ENCODE peak calls at places on chromosomes 12 and 14, in six cellular contexts. F is heart right ventricle, P is stomach, N is psoas muscle, R is H9, J is GM23248. H is an unnamed sample. For H3K27me3, the result is how much of the 10 kb centered on the place peaks cover.

GRCh38 chr14:80572666-80573065 is 361.4 kb upstream of the DIO2 start:
- DNase-seq in F (no peak), J (no peak), N (no peak), P (no peak), R (no peak), H (no peak)

GRCh38 chr14:25381498-25381897 is 331.6 kb upstream of the STXBP6 start:
- DNase-seq in N (no peak), R (no peak), J (peak), F (no peak), P (no peak), H (no peak)

GRCh38 chr12:71438670-71439361 is 782 bp upstream of the LGR5 start:
- DNase-seq in R (peak), P (no peak), N (no peak), J (peak), F (no peak), H (no peak)

GRCh38 chr14:22131749-22132476 is 457.1 kb downstream of the DAD1 start:
- DNase-seq in P (no peak), R (peak), N (no peak), J (no peak), F (no peak), H (no peak)

GRCh38 chr12:130704606-130705005 is 11.5 kb downstream of the RIMBP2 start:
- DNase-seq in R (peak), P (no peak), J (no peak), F (no peak), N (no peak), H (no peak)

GRCh38 chr14:99645545-99646505 is 896 bp downstream of the HHIPL1 start:
- DNase-seq in F (no peak), N (no peak), R (no peak), P (no peak), J (no peak), H (no peak)

GRCh38 chr14:104894331-104895206 is 29.5 kb downstream of the CEP170B start:
- DNase-seq in F (peak), J (no peak), R (no peak), N (peak), P (peak), H (no peak)

GRCh38 chr14:68957688-68958248 is 21.3 kb downstream of the ACTN1 start:
- DNase-seq in R (no peak), J (no peak), N (no peak), P (no peak), F (no peak), H (no peak)

GRCh38 chr14:94451091-94451751 is 1.4 kb downstream of the SERPINA11 start:
- DNase-seq in N (no peak), R (peak), F (no peak), P (no peak), J (no peak), H (no peak)

GRCh38 chr14:68621400-68622365 is 171.2 kb downstream of the ZFP36L1 start:
- DNase-seq in P (no peak), F (peak), J (peak), R (no peak), N (peak), H (peak)

GRCh38 chr12:13282861-13283260 is 86.3 kb downstream of the EMP1 start:
- DNase-seq in N (no peak), R (no peak), F (no peak), P (no peak), J (no peak), H (no peak)
- H3K27me3 ChIP-seq in N (under half), R (under half), F (under half), P (under half), J (under half), H (under half)

DNA sequence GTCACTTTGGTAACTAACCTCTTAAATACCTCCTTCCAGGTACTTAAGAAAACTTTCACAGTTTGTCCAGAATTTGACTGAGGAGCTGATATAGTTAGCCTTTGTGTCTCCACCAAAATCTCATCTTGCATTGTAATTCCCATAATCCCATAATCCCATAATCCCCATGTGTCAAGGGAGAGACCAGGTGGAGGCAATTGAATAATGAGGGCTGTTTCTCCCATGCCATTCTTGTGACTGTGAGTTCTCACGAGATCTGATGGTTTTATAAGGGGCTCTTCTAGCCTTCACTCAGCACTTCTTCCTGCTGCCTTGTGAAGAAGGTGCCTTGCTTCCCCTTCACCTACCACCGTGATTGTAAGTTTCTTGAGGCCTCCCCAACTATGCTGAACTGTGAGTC is 7.8 kb upstream of the NOVA1 start:
- DNase-seq in J (no peak), R (no peak), N (no peak), F (no peak), P (no peak), H (no peak)
- H3K27ac ChIP-seq in J (no peak), R (no peak), N (no peak), F (no peak), P (no peak), H (no peak)

GRCh38 chr14:23663127-23663526 is 27.0 kb downstream of the DHRS2 start:
- DNase-seq in F (no peak), J (no peak), N (no peak), P (no peak), R (no peak), H (no peak)

GRCh38 chr14:23663711-23664110 is 27.5 kb downstream of the DHRS2 start:
- DNase-seq in N (no peak), J (no peak), F (no peak), P (no peak), R (no peak), H (no peak)

GRCh38 chr14:23664207-23664885 is 28.2 kb downstream of the DHRS2 start:
- DNase-seq in P (no peak), R (no peak), F (no peak), N (no peak), J (no peak), H (no peak)

GRCh38 chr14:23660290-23661226 is 24.4 kb downstream of the DHRS2 start:
- DNase-seq in J (no peak), P (no peak), F (no peak), N (no peak), R (peak), H (no peak)

DNA sequence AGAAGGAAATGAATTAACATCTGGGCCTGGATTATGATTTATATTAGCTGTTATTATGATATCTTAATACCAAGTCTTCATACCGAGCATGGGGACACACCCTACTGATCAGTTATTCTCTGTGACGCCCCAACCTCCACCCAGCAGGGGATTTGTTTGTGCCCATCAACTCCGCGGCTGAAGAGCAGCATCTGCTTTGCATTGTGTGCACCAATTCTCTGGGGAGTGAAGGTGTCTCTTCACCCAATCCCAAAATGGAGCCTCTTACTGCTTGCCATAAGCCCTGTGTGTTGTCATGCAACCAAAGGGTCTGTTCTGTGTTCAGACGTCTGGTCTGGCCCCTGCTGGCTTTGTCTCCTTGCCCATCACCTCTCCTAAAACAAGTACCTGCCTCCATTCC is 25.4 kb downstream of the DHRS2 start:
- DNase-seq in P (no peak), F (no peak), R (no peak), N (no peak), J (no peak), H (no peak)
- H3K27me3 ChIP-seq in P (under half), F (under half), R (under half), N (under half), J (under half), H (under half)

DNA sequence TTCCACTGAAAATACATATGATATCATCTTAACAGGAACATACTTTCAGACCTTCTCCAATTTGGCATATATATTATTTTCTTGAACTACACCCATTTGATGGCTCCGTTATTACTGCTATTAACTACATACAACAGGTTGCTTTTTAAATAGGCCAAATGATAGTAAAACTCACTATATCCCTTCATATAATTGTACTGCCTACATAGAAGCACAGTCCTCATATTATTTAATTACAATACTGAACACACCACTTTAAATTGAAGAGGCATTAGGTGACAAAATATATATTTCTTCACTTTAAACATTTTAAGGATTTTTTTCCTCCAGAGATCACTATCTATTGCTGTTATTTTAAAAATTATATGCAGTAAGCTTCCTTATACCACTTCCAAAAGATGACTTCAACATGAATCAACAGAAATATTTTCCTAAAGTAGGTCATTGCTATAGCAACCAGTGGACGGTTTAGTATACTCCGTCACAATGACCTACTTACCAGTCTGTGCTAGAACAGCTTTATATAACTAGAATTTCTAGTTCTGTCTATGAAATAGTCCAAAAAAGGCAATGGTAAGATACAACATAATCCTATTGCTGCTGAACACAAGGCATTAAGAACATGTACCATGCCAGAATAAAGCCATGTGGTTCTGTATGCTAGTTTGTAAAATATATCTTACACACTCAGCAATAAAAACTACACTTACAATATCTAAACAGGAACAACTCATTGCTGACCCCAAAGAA is 40.5 kb upstream of the MTERF2 start:
- DNase-seq in N (no peak), P (no peak), F (no peak), R (no peak), J (peak), H (peak)
- H3K27ac ChIP-seq in N (peak), P (peak), F (peak), R (no peak), J (peak), H (no peak)

GRCh38 chr12:5038781-5039311 is 4.8 kb upstream of the KCNA5 start:
- DNase-seq in R (no peak), J (no peak), N (no peak), P (no peak), F (no peak), H (no peak)

GRCh38 chr12:5036031-5036430 is 7.6 kb upstream of the KCNA5 start:
- DNase-seq in N (no peak), F (no peak), J (no peak), P (no peak), R (no peak), H (no peak)

GRCh38 chr12:5037795-5038357 is 5.8 kb upstream of the KCNA5 start:
- DNase-seq in J (no peak), N (no peak), P (no peak), F (no peak), R (no peak), H (no peak)

GRCh38 chr12:5040368-5040767 is 3.3 kb upstream of the KCNA5 start:
- DNase-seq in N (no peak), P (no peak), R (no peak), F (no peak), J (no peak), H (no peak)

GRCh38 chr12:5039815-5040214 is 3.9 kb upstream of the KCNA5 start:
- DNase-seq in F (no peak), J (no peak), R (no peak), P (no peak), N (no peak), H (no peak)
- H3K27me3 ChIP-seq in F (under half), J (under half), R (under half), P (under half), N (under half), H (under half)

GRCh38 chr12:55912908-55913307 is 14.8 kb downstream of the PYM1 start:
- DNase-seq in J (no peak), F (no peak), N (no peak), P (no peak), R (no peak), H (no peak)
- H3K27ac ChIP-seq in J (no peak), F (no peak), N (no peak), P (peak), R (no peak), H (no peak)

GRCh38 chr12:85279449-85280137 is 427 bp upstream of the ALX1 start:
- DNase-seq in J (no peak), P (no peak), F (peak), N (no peak), R (peak), H (no peak)

GRCh38 chr12:85280138-85280983 is at the start of gene ALX1:
- DNase-seq in N (peak), J (peak), F (peak), R (peak), P (no peak), H (no peak)

GRCh38 chr12:85275359-85275758 is 4.7 kb upstream of the ALX1 start:
- DNase-seq in P (no peak), J (no peak), R (no peak), N (no peak), F (no peak), H (no peak)

GRCh38 chr12:85278598-85279448 is 1.2 kb upstream of the ALX1 start:
- DNase-seq in F (peak), N (peak), J (no peak), P (no peak), R (peak), H (no peak)

DNA sequence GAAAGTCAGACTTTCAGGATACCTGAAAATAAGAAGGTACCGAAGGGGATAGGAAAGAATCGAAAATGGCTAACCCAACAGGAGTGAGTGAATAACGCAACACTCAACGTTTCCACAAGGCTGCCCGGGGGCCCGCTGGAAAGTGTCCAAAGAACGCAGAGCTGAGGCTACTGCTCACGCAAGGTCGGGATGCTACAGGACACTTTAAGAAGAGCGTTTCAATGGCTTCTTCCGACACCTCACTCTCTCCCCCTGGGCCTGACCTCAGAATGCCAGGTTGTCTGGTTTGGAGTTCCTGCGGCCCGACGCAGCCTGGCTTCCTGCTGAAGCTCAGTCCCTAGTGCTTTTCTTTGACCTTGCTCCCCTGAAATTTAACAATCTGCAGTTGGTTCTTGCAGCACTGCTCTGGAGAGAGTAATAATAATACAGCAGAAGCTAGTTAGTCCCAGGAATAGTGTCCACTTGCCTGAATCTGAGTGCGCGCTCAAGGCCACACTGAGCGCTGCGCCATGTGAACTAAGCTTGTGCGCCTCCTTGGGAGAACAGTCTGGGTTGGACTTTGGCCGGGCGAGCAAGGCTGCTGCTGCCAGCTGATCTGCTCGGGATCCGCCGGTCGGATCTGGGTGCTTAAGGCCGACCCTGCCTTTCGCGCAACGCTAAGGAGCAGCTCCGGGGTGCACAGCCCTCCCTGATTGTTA is 2.0 kb upstream of the ALX1 start:
- DNase-seq in P (no peak), J (no peak), N (peak), F (no peak), R (peak), H (no peak)
- H3K27me3 ChIP-seq in P (half or more), J (half or more), N (under half), F (half or more), R (half or more), H (half or more)

DNA sequence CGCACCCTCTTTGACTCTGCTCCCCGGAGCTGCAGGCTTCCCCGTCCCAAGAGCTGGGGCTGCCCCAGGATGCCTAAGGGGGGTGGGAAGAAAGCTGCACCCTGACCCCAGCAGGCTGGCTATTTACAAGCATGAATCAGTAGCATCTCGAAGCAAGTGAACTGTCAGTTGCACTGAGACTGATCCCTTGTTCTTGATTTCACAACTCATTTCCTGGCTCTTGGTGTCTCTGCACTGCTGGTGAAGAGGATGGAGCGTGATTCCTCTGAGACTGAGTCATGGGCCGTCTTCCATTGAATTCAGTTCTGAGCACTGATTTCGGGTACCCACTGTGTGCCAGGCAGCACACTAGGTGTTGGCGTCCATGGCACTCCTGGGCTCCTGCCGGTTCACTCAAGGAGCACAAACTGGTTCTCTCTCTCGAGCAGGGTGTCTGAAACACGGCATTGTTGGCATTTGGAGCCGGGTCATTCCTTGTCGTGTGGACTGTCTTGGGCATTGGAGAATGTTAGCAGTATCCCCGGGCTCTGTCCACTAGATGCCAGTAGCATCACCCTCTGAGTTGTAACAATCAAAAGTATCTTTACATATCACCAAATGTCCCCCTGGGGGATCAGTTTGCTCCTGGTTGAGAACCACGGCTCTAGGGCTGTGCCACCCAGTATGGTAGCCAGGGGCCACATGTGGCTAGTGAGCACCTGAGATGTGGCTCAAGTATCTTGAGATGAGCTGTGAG is 86.9 kb downstream of the RIN3 start:
- DNase-seq in R (no peak), P (no peak), N (no peak), F (no peak), J (peak), H (no peak)
- H3K27ac ChIP-seq in R (no peak), P (peak), N (no peak), F (no peak), J (peak), H (peak)

GRCh38 chr14:74516451-74517155 is 23.0 kb downstream of the ISCA2 start:
- DNase-seq in J (peak), F (no peak), P (no peak), N (peak), R (peak), H (no peak)

GRCh38 chr14:74517731-74518130 is 24.2 kb downstream of the ISCA2 start:
- DNase-seq in N (peak), F (no peak), P (no peak), J (no peak), R (no peak), H (no peak)

GRCh38 chr14:74518221-74518620 is 24.7 kb downstream of the ISCA2 start:
- DNase-seq in J (no peak), F (no peak), R (no peak), P (no peak), N (peak), H (no peak)

GRCh38 chr14:74521756-74522155 is 28.2 kb downstream of the ISCA2 start:
- DNase-seq in F (no peak), R (no peak), P (no peak), J (no peak), N (peak), H (no peak)

GRCh38 chr14:74519316-74520074 is 25.9 kb downstream of the ISCA2 start:
- DNase-seq in P (no peak), N (peak), J (no peak), R (no peak), F (no peak), H (no peak)
- H3K27me3 ChIP-seq in P (under half), N (under half), J (under half), R (under half), F (under half), H (under half)

DNA sequence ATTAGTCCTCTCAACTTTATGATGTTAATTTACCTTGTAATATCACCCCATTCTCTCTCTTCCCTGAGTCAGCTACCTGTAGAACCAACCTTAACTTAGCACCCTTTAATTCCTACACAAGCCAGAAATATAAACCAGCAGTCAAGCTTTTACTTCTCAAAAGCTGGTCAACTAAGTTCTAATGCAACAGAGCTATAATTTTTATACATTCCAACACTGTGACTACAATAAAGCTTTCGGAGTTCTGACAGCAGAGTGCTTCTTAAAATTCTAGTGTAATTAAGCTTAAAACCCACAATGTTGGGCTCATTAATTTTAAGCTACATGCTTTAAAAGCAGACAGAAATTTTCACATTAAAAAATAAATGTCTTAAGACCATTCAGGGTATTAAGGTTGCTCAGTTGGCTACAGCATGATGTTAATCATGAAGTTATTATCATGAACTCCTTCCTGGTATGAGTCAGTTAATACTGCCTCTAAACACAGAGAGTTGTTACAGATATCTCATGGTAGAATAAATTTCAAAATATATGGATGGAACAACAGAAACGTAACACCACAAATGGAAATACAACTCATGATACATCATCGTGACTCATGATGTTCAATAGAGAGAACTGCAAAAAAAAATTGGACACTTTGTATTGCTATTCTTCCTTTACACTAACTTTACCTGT is 126.7 kb downstream of the EPS8 start:
- DNase-seq in P (no peak), J (peak), N (no peak), R (no peak), F (no peak), H (peak)
- H3K27ac ChIP-seq in P (no peak), J (peak), N (no peak), R (no peak), F (no peak), H (peak)